ENCODE peak calls at places on chromosome 3, in seven cellular contexts. G, L, R, C, H, X and V are unnamed samples.

GRCh38 chr3:111874177-111874820 is 15.2 kb downstream of the PHLDB2 start:
- DNase-seq in G (no peak), R (no peak), H (no peak), X (no peak), C (peak), L (no peak), V (no peak)

GRCh38 chr3:112605285-112605684 is 35.7 kb downstream of the CCDC80 start:
- DNase-seq in X (peak), H (no peak), L (peak), C (peak), G (no peak), R (no peak), V (no peak)

GRCh38 chr3:71031151-71031550 is 552.4 kb downstream of the FOXP1 start:
- DNase-seq in H (peak), X (no peak), R (no peak), G (no peak), L (no peak), C (no peak), V (no peak)

GRCh38 chr3:40971191-40972168 is 227.8 kb upstream of the CTNNB1 start:
- DNase-seq in X (peak), H (peak), C (peak), L (peak), G (no peak), R (peak), V (peak)

GRCh38 chr3:128490650-128491070 is 2.3 kb downstream of the GATA2 start:
- DNase-seq in L (no peak), R (no peak), H (no peak), C (no peak), G (no peak), X (no peak), V (no peak)

GRCh38 chr3:48492461-48493202 is 11.3 kb downstream of the SHISA5 start:
- DNase-seq in X (no peak), L (peak), G (no peak), H (peak), C (no peak), R (no peak), V (peak)

GRCh38 chr3:32293908-32294307 is 55.4 kb downstream of the CMTM8 start:
- DNase-seq in L (no peak), C (no peak), X (no peak), G (no peak), R (no peak), H (no peak), V (no peak)

GRCh38 chr3:65126527-65127440 is 439.0 kb upstream of the ADAMTS9 start:
- DNase-seq in L (peak), X (no peak), R (no peak), G (no peak), C (peak), H (no peak), V (peak)

GRCh38 chr3:146187334-146187950 is 26.5 kb upstream of the PLOD2 start:
- DNase-seq in C (peak), L (peak), R (no peak), G (no peak), X (no peak), H (peak), V (no peak)

GRCh38 chr3:172153335-172153861 is 114.0 kb downstream of the FNDC3B start:
- DNase-seq in C (peak), H (peak), L (peak), R (peak), G (no peak), X (peak), V (peak)

GRCh38 chr3:20072422-20072821 is 32.2 kb downstream of the KAT2B start:
- DNase-seq in H (no peak), L (no peak), G (no peak), C (no peak), X (no peak), R (no peak), V (no peak)